ENCODE peak calls at places on chromosomes 4 and X, in seven cellular contexts. One of them, this sample, is unnamed.

GRCh38 chr4:82839624-82840023 is 41.0 kb upstream of the SCD5 start:
- DNase-seq in SK-N-SH: no peak
- DNase-seq in K562: no peak
- DNase-seq in endothelial cell of umbilical vein: peak; percentile 79
- DNase-seq in A549: no peak
- DNase-seq in HCT116: no peak
- DNase-seq in GM12878: no peak
- DNase-seq in this sample: no peak

GRCh38 chrX:154603438-154604430 is 15.3 kb downstream of the CTAG1B start:
- DNase-seq in SK-N-SH: no peak
- DNase-seq in GM12878: no peak
- DNase-seq in endothelial cell of umbilical vein: peak; percentile 24
- DNase-seq in A549: peak; percentile 36
- DNase-seq in HCT116: peak; percentile 42
- DNase-seq in K562: no peak
- DNase-seq in this sample: peak; percentile 7

GRCh38 chr4:83285022-83285387 is 407 bp upstream of the COQ2 start:
- DNase-seq in GM12878: no peak
- DNase-seq in HCT116: no peak
- DNase-seq in SK-N-SH: peak; percentile 23
- DNase-seq in K562: peak; percentile 46
- DNase-seq in A549: peak; percentile 15
- DNase-seq in endothelial cell of umbilical vein: peak; percentile 74
- DNase-seq in this sample: peak; percentile 89

GRCh38 chrX:136126892-136127406 is 20.4 kb upstream of the FHL1 start:
- DNase-seq in endothelial cell of umbilical vein: no peak
- DNase-seq in K562: no peak
- DNase-seq in GM12878: no peak
- DNase-seq in HCT116: no peak
- DNase-seq in SK-N-SH: peak; percentile 31
- DNase-seq in A549: no peak
- DNase-seq in this sample: no peak

GRCh38 chrX:12249997-12250396 is 111.7 kb downstream of the FRMPD4 start:
- DNase-seq in K562: no peak
- DNase-seq in endothelial cell of umbilical vein: no peak
- DNase-seq in A549: no peak
- DNase-seq in SK-N-SH: no peak
- DNase-seq in GM12878: no peak
- DNase-seq in HCT116: no peak
- DNase-seq in this sample: no peak

GRCh38 chr4:141388483-141388882 is 167.8 kb downstream of the ZNF330 start:
- DNase-seq in SK-N-SH: no peak
- DNase-seq in HCT116: no peak
- DNase-seq in A549: no peak
- DNase-seq in K562: no peak
- DNase-seq in endothelial cell of umbilical vein: no peak
- DNase-seq in GM12878: no peak
- DNase-seq in this sample: no peak

GRCh38 chr4:80213117-80213815 is 16.0 kb downstream of the PRDM8 start:
- DNase-seq in HCT116: no peak
- DNase-seq in K562: no peak
- DNase-seq in GM12878: no peak
- DNase-seq in SK-N-SH: no peak
- DNase-seq in A549: no peak
- DNase-seq in endothelial cell of umbilical vein: no peak
- DNase-seq in this sample: no peak

GRCh38 chr4:155582971-155583437 is 83.6 kb upstream of the GUCY1A1 start:
- DNase-seq in endothelial cell of umbilical vein: peak; percentile 91
- DNase-seq in HCT116: no peak
- DNase-seq in A549: no peak
- DNase-seq in K562: no peak
- DNase-seq in SK-N-SH: no peak
- DNase-seq in GM12878: no peak
- DNase-seq in this sample: peak; percentile 16

GRCh38 chrX:153600032-153600373 is 1.1 kb upstream of the CCNQ start:
- DNase-seq in endothelial cell of umbilical vein: no peak
- DNase-seq in GM12878: no peak
- DNase-seq in K562: no peak
- DNase-seq in HCT116: no peak
- DNase-seq in A549: no peak
- DNase-seq in SK-N-SH: no peak
- DNase-seq in this sample: peak; percentile 43

GRCh38 chr4:968221-968620 is 5.1 kb downstream of the DGKQ start:
- DNase-seq in GM12878: no peak
- DNase-seq in endothelial cell of umbilical vein: no peak
- DNase-seq in K562: no peak
- DNase-seq in HCT116: no peak
- DNase-seq in A549: no peak
- DNase-seq in SK-N-SH: no peak
- DNase-seq in this sample: no peak

GRCh38 chrX:1598021-1598875 is 6.8 kb downstream of the AKAP17A start:
- DNase-seq in SK-N-SH: no peak
- DNase-seq in A549: no peak
- DNase-seq in K562: no peak
- DNase-seq in endothelial cell of umbilical vein: no peak
- DNase-seq in GM12878: no peak
- DNase-seq in HCT116: no peak
- DNase-seq in this sample: no peak

GRCh38 chrX:1597345-1598020 is 6.1 kb downstream of the AKAP17A start:
- DNase-seq in A549: no peak
- DNase-seq in HCT116: no peak
- DNase-seq in K562: no peak
- DNase-seq in SK-N-SH: no peak
- DNase-seq in endothelial cell of umbilical vein: no peak
- DNase-seq in GM12878: no peak
- DNase-seq in this sample: no peak

GRCh38 chrX:1599791-1600405 is 8.5 kb downstream of the AKAP17A start:
- DNase-seq in GM12878: no peak
- DNase-seq in endothelial cell of umbilical vein: no peak
- DNase-seq in A549: no peak
- DNase-seq in HCT116: no peak
- DNase-seq in SK-N-SH: no peak
- DNase-seq in K562: no peak
- DNase-seq in this sample: no peak

GRCh38 chrX:1600406-1601050 is 9.1 kb downstream of the AKAP17A start:
- DNase-seq in endothelial cell of umbilical vein: no peak
- DNase-seq in K562: no peak
- DNase-seq in HCT116: no peak
- DNase-seq in A549: no peak
- DNase-seq in GM12878: no peak
- DNase-seq in SK-N-SH: no peak
- DNase-seq in this sample: no peak

GRCh38 chrX:1598876-1599790 is 7.7 kb downstream of the AKAP17A start:
- DNase-seq in K562: no peak
- DNase-seq in endothelial cell of umbilical vein: no peak
- DNase-seq in SK-N-SH: no peak
- DNase-seq in HCT116: no peak
- DNase-seq in GM12878: no peak
- DNase-seq in A549: no peak
- DNase-seq in this sample: no peak
- H3K4me3 ChIP-seq in K562: no peak overlapping the region
- H3K4me3 ChIP-seq in endothelial cell of umbilical vein: no peak overlapping the region
- H3K4me3 ChIP-seq in SK-N-SH: no peak overlapping the region
- H3K4me3 ChIP-seq in HCT116: no peak overlapping the region
- H3K4me3 ChIP-seq in GM12878: no peak overlapping the region
- H3K4me3 ChIP-seq in A549: no peak overlapping the region
- H3K4me3 ChIP-seq in this sample: no peak overlapping the region

DNA sequence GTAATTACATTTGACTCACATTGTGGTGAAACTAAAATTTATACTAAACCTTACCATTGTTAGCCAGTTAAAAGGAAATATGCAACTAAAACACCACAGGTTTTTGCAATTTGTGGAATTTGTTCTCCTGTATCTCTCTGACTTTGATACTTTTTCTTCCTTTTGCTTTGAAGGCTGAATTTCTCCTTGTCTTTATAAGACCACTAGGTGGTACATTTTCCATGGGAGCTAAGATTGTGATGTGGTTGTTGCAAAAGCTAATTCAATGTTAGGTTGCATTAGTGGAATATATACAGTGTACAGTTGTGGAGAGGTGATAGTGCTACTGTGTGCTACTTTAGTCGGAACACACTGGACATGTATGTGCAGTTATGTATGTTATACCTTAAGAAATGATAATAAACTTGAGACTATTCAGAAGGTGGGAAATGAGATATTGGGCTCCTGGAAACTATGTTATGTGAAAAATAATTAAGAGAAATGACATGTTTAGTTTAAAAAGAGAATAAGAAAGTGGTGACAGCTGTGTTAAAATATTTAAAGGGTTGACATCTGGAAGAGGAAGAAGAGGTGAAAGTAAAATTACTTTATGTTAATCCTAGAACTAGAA is 70.3 kb downstream of the ARL9 start:
- DNase-seq in A549: peak; percentile 28
- DNase-seq in SK-N-SH: peak; percentile 45
- DNase-seq in endothelial cell of umbilical vein: peak; percentile 42
- DNase-seq in HCT116: peak; percentile 36
- DNase-seq in K562: peak; percentile 21
- DNase-seq in GM12878: no peak
- DNase-seq in this sample: peak; percentile 42
- TF ChIP-seq CTCF in A549: peak; percentile 44
- TF ChIP-seq CTCF in SK-N-SH: peak; percentile 69
- TF ChIP-seq CTCF in endothelial cell of umbilical vein: peak; percentile 17
- TF ChIP-seq CTCF in HCT116: peak; percentile 64
- TF ChIP-seq CTCF in K562: peak; percentile 25
- TF ChIP-seq CTCF in GM12878: peak; percentile 23
- TF ChIP-seq CTCF in this sample: peak; percentile 32

GRCh38 chr4:153109296-153109868 is 94.9 kb upstream of the TRIM2 start:
- DNase-seq in A549: no peak
- DNase-seq in GM12878: no peak
- DNase-seq in HCT116: no peak
- DNase-seq in endothelial cell of umbilical vein: no peak
- DNase-seq in K562: no peak
- DNase-seq in SK-N-SH: no peak
- DNase-seq in this sample: no peak

GRCh38 chr4:153111426-153112070 is 92.7 kb upstream of the TRIM2 start:
- DNase-seq in GM12878: no peak
- DNase-seq in endothelial cell of umbilical vein: no peak
- DNase-seq in SK-N-SH: no peak
- DNase-seq in HCT116: no peak
- DNase-seq in K562: no peak
- DNase-seq in A549: no peak
- DNase-seq in this sample: no peak

GRCh38 chr4:153113061-153113837 is 91.0 kb upstream of the TRIM2 start:
- DNase-seq in SK-N-SH: no peak
- DNase-seq in A549: no peak
- DNase-seq in endothelial cell of umbilical vein: no peak
- DNase-seq in K562: no peak
- DNase-seq in HCT116: no peak
- DNase-seq in GM12878: no peak
- DNase-seq in this sample: no peak

GRCh38 chr4:153112071-153112460 is 92.2 kb upstream of the TRIM2 start:
- DNase-seq in A549: no peak
- DNase-seq in K562: no peak
- DNase-seq in endothelial cell of umbilical vein: no peak
- DNase-seq in GM12878: no peak
- DNase-seq in HCT116: no peak
- DNase-seq in SK-N-SH: no peak
- DNase-seq in this sample: no peak

DNA sequence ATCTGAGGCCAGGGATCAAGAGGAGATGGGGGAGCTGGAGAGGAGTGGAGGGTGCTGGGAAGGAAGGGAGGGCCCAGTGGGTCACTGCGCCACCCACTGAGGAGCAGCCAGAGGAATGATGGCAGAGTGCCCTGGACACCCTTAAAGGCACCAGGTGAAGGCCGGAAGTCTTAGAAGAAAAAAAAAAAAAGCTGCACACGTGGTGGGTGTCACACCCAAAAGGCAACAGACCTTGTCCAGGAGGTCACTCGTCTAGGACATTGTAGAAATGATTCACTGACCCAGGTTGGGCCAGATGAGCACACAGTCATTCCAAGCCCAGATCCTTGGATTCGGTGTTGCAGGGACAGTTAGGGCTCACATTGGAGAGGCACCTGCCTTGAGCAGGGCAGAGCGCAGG is 93.5 kb upstream of the TRIM2 start:
- DNase-seq in SK-N-SH: no peak
- DNase-seq in GM12878: no peak
- DNase-seq in HCT116: no peak
- DNase-seq in A549: no peak
- DNase-seq in endothelial cell of umbilical vein: no peak
- DNase-seq in K562: no peak
- DNase-seq in this sample: no peak
- TF ChIP-seq MAX in SK-N-SH: no peak
- TF ChIP-seq MAX in GM12878: no peak
- TF ChIP-seq MAX in HCT116: no peak
- TF ChIP-seq MAX in A549: no peak
- TF ChIP-seq MAX in endothelial cell of umbilical vein: no peak
- TF ChIP-seq MAX in K562: no peak
- TF ChIP-seq MAX in this sample: no peak

GRCh38 chrX:397575-397974 is 10.9 kb upstream of the PPP2R3B start:
- DNase-seq in A549: no peak
- DNase-seq in endothelial cell of umbilical vein: peak; percentile 73
- DNase-seq in K562: no peak
- DNase-seq in GM12878: no peak
- DNase-seq in HCT116: no peak
- DNase-seq in SK-N-SH: no peak
- DNase-seq in this sample: no peak
- H3K4me3 ChIP-seq in A549: no peak overlapping the region
- H3K4me3 ChIP-seq in endothelial cell of umbilical vein: no peak overlapping the region
- H3K4me3 ChIP-seq in K562: no peak overlapping the region
- H3K4me3 ChIP-seq in GM12878: no peak overlapping the region
- H3K4me3 ChIP-seq in HCT116: no peak overlapping the region
- H3K4me3 ChIP-seq in SK-N-SH: no peak overlapping the region
- H3K4me3 ChIP-seq in this sample: no peak overlapping the region

GRCh38 chrX:38220024-38220935 is at the start of gene SRPX:
- DNase-seq in K562: peak; percentile 49
- DNase-seq in SK-N-SH: peak; percentile 53
- DNase-seq in HCT116: peak; percentile 41
- DNase-seq in A549: peak; percentile 21
- DNase-seq in endothelial cell of umbilical vein: peak; percentile 58
- DNase-seq in GM12878: no peak
- DNase-seq in this sample: peak; percentile 52
- TF ChIP-seq CTCF in K562: peak; percentile 39
- TF ChIP-seq CTCF in SK-N-SH: peak; percentile 43
- TF ChIP-seq CTCF in HCT116: no peak
- TF ChIP-seq CTCF in A549: no peak
- TF ChIP-seq CTCF in endothelial cell of umbilical vein: peak; percentile 14
- TF ChIP-seq CTCF in GM12878: no peak
- TF ChIP-seq CTCF in this sample: peak; percentile 10

DNA sequence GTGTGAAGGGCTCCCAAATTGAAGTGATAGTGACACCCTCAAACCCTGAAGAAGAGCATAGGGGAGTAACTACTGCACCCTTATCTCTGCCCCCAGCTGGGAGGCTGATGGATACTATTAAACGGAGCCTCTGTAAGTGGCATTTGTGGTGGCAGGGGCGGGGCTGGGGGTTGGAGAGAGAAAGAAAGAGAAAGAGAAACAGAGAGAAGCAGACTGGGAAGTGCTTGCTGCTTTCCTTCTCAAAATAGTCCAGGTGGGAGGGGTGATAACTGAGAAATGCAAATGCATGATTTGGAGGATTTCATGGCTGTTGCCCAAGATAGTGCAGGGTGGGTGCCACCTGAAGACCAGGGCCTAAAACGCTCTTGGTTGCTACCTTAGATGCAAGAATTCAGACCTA is 253.5 kb upstream of the GATB start:
- DNase-seq in K562: no peak
- DNase-seq in SK-N-SH: no peak
- DNase-seq in endothelial cell of umbilical vein: no peak
- DNase-seq in A549: no peak
- DNase-seq in HCT116: no peak
- DNase-seq in GM12878: peak; percentile 55
- DNase-seq in this sample: no peak
- TF ChIP-seq MAX in K562: no peak
- TF ChIP-seq MAX in SK-N-SH: no peak
- TF ChIP-seq MAX in endothelial cell of umbilical vein: no peak
- TF ChIP-seq MAX in A549: no peak
- TF ChIP-seq MAX in HCT116: no peak
- TF ChIP-seq MAX in GM12878: no peak
- TF ChIP-seq MAX in this sample: no peak

This sample was measured in NB4.